ENCODE peak calls at places on chromosome 4, in five cellular contexts. N is IMR-90, H is neuronal stem cell, A is H9, P is mesendoderm. U is an unnamed sample.

GRCh38 chr4:156575430-156576073 is 396.0 kb downstream of the PDGFC start:
- DNase-seq in N (no peak), H (no peak), A (peak; percentile 52), P (peak; percentile 28), U (peak; percentile 19)

GRCh38 chr4:69782651-69783310 is 22.4 kb upstream of the SULT1B1 start:
- DNase-seq in N (no peak), H (no peak), A (no peak), P (no peak), U (no peak)

GRCh38 chr4:69714086-69714485 is 46.3 kb downstream of the SULT1B1 start:
- DNase-seq in N (no peak), H (no peak), A (no peak), P (no peak), U (no peak)

GRCh38 chr4:107220976-107221375 is 184.9 kb upstream of the DKK2 start:
- DNase-seq in N (no peak), H (no peak), A (no peak), P (no peak), U (no peak)

GRCh38 chr4:169151671-169152070 is 119.1 kb downstream of the SH3RF1 start:
- DNase-seq in N (peak; percentile 86), H (no peak), A (no peak), P (no peak), U (no peak)

GRCh38 chr4:62531250-62531649 is 1331.1 kb downstream of the ADGRL3 start:
- DNase-seq in N (no peak), H (peak; percentile 24), A (peak; percentile 39), P (peak; percentile 53), U (no peak)

GRCh38 chr4:175823015-175823741 is 11.1 kb upstream of the GPM6A start:
- DNase-seq in N (no peak), H (no peak), A (no peak), P (no peak), U (no peak)

GRCh38 chr4:87975466-87975865 is at the start of gene SPP1:
- DNase-seq in N (peak; percentile 13), H (peak; percentile 32), A (peak; percentile 88), P (peak; percentile 91), U (no peak)

GRCh38 chr4:24689212-24689611 is 104.9 kb upstream of the DHX15 start:
- DNase-seq in N (no peak), H (no peak), A (no peak), P (no peak), U (no peak)

GRCh38 chr4:2617955-2618354 is 81.5 kb downstream of the FAM193A start:
- DNase-seq in N (peak; percentile 45), H (no peak), A (no peak), P (no peak), U (no peak)

GRCh38 chr4:73104695-73105094 is 35.2 kb upstream of the COX18 start:
- DNase-seq in N (no peak), H (no peak), A (no peak), P (no peak), U (no peak)

GRCh38 chr4:165328101-165328425 is 594 bp downstream of the MSMO1 start:
- DNase-seq in N (no peak), H (no peak), A (no peak), P (no peak), U (peak; percentile 32)

GRCh38 chr4:165325732-165326512 is 1.5 kb upstream of the MSMO1 start:
- DNase-seq in N (peak; percentile 93), H (no peak), A (no peak), P (peak; percentile 76), U (peak; percentile 59)

GRCh38 chr4:165328708-165329107 is 1.2 kb downstream of the MSMO1 start:
- DNase-seq in N (no peak), H (no peak), A (no peak), P (no peak), U (no peak)

GRCh38 chr4:165326831-165327210 is 648 bp upstream of the MSMO1 start:
- DNase-seq in N (peak; percentile 9), H (no peak), A (peak; percentile 73), P (peak; percentile 68), U (peak; percentile 9)

GRCh38 chr4:165327211-165328100 is at the start of gene MSMO1:
- DNase-seq in N (peak; percentile 99), H (peak; percentile 97), A (peak; percentile 100), P (peak; percentile 100), U (peak; percentile 100)
- H2AK5ac ChIP-seq in N (peak within 1 kb of the TSS; percentile 59), H (peak within 1 kb of the TSS; percentile 27), A (peak within 1 kb of the TSS; percentile 16), P (peak within 1 kb of the TSS; percentile 16), U (peak within 1 kb of the TSS; percentile 61)

GRCh38 chr4:116387942-116388474 is 697.4 kb downstream of the TRAM1L1 start:
- DNase-seq in N (no peak), H (no peak), A (no peak), P (no peak), U (no peak)

GRCh38 chr4:116385583-116385982 is 699.8 kb downstream of the TRAM1L1 start:
- DNase-seq in N (no peak), H (no peak), A (no peak), P (no peak), U (peak; percentile 2)

GRCh38 chr4:116389139-116389538 is 696.2 kb downstream of the TRAM1L1 start:
- DNase-seq in N (no peak), H (no peak), A (no peak), P (no peak), U (no peak)

GRCh38 chr4:116391020-116391419 is 694.4 kb downstream of the TRAM1L1 start:
- DNase-seq in N (no peak), H (no peak), A (no peak), P (no peak), U (no peak)

GRCh38 chr4:116386856-116387255 is 698.5 kb downstream of the TRAM1L1 start:
- DNase-seq in N (no peak), H (no peak), A (no peak), P (no peak), U (no peak)
- H3K9ac ChIP-seq in N (no peak overlapping the region), H (no peak overlapping the region), A (no peak overlapping the region), P (no peak overlapping the region), U (no peak overlapping the region)

DNA sequence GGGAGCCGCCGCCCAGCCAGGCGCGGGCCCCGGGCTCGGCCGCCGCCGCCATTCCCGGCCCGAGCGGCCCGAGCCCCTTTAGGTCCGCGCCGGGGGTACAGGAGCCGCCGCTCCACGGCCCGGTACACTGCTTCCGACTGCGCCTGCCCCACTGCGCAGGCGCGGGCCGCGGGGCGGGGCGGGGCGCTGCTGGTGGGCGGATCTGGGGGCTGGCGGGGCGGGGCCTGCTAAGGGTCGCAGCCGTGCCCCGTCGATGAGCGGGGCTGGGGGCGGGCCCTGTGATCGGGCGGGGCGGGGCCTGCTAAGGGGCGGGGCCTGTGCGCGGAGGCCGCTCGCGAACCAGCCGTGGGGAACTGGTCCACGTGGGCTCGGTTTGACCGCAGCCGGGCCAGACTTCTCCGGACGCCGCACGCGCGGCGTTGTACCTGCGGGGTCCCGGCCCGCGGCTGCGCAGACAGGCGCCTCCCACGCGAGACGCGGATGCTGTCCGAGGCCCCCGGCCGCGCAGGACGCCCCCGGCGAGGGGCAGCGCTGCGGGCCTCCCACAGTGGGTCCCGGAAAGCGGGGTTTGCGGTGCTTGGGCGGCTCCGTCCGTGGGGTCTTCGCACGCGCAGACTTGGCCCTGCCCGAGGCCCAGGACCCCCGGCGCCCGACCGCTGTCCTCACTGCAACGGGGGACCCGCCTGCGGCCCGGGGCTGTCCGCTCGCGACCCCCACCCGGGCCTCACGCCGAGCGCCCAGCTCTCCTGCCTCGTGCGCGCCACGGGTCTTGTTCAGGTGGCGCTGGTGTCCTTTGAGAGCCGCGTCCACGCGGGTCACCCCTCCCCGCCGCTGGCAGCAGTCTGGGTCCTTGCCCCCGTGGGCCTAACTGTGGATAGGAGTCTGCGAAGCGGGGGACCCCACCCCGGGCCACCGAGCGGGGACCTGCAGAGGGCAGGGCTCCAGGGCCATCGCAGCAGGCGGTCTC is at the start of gene DGKQ:
- DNase-seq in N (peak; percentile 75), H (peak; percentile 83), A (peak; percentile 79), P (peak; percentile 78), U (peak; percentile 63)
- H3K18ac ChIP-seq in N (no peak within 1 kb of the TSS), H (peak within 1 kb of the TSS; percentile 90), A (no peak within 1 kb of the TSS), P (no peak within 1 kb of the TSS), U (peak within 1 kb of the TSS; percentile 68)

GRCh38 chr4:123954220-123954619 is 557.6 kb downstream of the SPRY1 start:
- DNase-seq in N (no peak), H (no peak), A (no peak), P (peak; percentile 22), U (no peak)

GRCh38 chr4:123955167-123955824 is 558.7 kb downstream of the SPRY1 start:
- DNase-seq in N (no peak), H (no peak), A (no peak), P (no peak), U (no peak)

GRCh38 chr4:123952530-123953274 is 556.1 kb downstream of the SPRY1 start:
- DNase-seq in N (peak; percentile 47), H (no peak), A (peak; percentile 48), P (peak; percentile 97), U (no peak)

GRCh38 chr4:123956204-123956603 is 559.6 kb downstream of the SPRY1 start:
- DNase-seq in N (no peak), H (no peak), A (no peak), P (no peak), U (no peak)

GRCh38 chr4:123953556-123953955 is 557.0 kb downstream of the SPRY1 start:
- DNase-seq in N (no peak), H (no peak), A (no peak), P (peak; percentile 13), U (no peak)
- H2AK5ac ChIP-seq in N (no peak overlapping the region), H (no peak overlapping the region), A (peak overlapping the region; percentile 26), P (no peak overlapping the region), U (no peak overlapping the region)

GRCh38 chr4:188869581-188869980 is 730.3 kb downstream of the TRIML1 start:
- DNase-seq in N (peak; percentile 53), H (no peak), A (no peak), P (no peak), U (no peak)

GRCh38 chr4:188867796-188868195 is 728.6 kb downstream of the TRIML1 start:
- DNase-seq in N (no peak), H (no peak), A (no peak), P (peak; percentile 4), U (peak; percentile 41)

DNA sequence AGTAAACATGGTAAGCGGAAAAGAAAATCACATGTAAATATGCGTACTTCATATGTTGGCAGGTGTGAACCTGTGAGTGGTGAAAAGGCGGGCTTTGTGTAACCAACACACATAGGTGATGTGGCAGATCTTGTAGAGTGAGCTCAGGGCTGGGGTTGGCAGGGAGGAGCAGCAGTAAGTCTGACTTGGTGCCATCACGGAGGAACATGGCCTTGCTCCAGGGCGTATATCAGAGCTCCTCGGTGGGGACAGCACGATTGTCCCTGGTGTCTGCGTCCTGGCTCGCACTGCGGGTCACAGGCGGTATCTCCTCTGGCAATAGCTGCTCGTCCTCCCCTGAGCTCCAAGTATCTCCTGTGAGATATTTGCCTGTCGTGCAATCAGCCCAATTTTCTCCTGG is 733.6 kb downstream of the TRIML1 start:
- DNase-seq in N (no peak), H (no peak), A (no peak), P (no peak), U (no peak)
- H3K9ac ChIP-seq in N (no peak overlapping the region), H (no peak overlapping the region), A (no peak overlapping the region), P (no peak overlapping the region), U (no peak overlapping the region)

GRCh38 chr4:151785484-151786157 is 24.8 kb upstream of the GATB start:
- DNase-seq in N (no peak), H (no peak), A (no peak), P (no peak), U (no peak)
- H3K18ac ChIP-seq in N (no peak overlapping the region), H (no peak overlapping the region), A (no peak overlapping the region), P (no peak overlapping the region), U (no peak overlapping the region)

GRCh38 chr4:52750819-52751348 is 341 bp downstream of the ERVMER34-1 start:
- DNase-seq in N (no peak), H (no peak), A (peak; percentile 53), P (peak; percentile 42), U (peak; percentile 62)
- H2AK5ac ChIP-seq in N (no peak overlapping the region), H (peak overlapping the region; percentile 60), A (no peak overlapping the region), P (no peak overlapping the region), U (no peak overlapping the region)

U was measured in trophoblast cell.